ENCODE peak calls at places on chromosomes 2 and 18, in ten cellular contexts. X is NB4, Q is prostate gland, Y is adrenal gland, N is Peyer's patch, Z is sigmoid colon, D is GM12892, M is HCT116, J is H54, T is breast epithelium. O is an unnamed sample.

GRCh38 chr18:596288-596881 is 403 bp upstream of the CLUL1 start:
- DNase-seq in T (peak; percentile 22), X (peak; percentile 40), D (peak; percentile 21), M (peak; percentile 47), Q (peak; percentile 84), N (peak; percentile 73), J (peak; percentile 26), Z (no peak), Y (peak; percentile 8), O (peak; percentile 84)

GRCh38 chr2:20537423-20538307 is 90.8 kb downstream of the RHOB start:
- DNase-seq in J (no peak), Y (no peak), D (no peak), X (peak; percentile 51), T (no peak), M (no peak), N (no peak), Z (no peak), Q (no peak), O (no peak)

GRCh38 chr2:10977003-10977402 is 65.3 kb downstream of the KCNF1 start:
- DNase-seq in D (no peak), X (peak; percentile 95), M (no peak), J (no peak), N (no peak), Z (no peak), Y (no peak), T (no peak), Q (no peak), O (no peak)

GRCh38 chr2:85353876-85354285 is 447 bp downstream of the RETSAT start:
- DNase-seq in N (peak; percentile 85), X (peak; percentile 50), Q (peak; percentile 32), M (peak; percentile 12), Y (peak; percentile 82), T (peak; percentile 35), Z (peak; percentile 79), D (no peak), J (peak; percentile 51), O (peak; percentile 82)

GRCh38 chr2:112182581-112183034 is 44.4 kb downstream of the FBLN7 start:
- DNase-seq in N (no peak), T (no peak), D (no peak), M (no peak), Y (no peak), X (no peak), Z (no peak), J (no peak), Q (no peak), O (no peak)

GRCh38 chr2:38433607-38433975 is 56.5 kb upstream of the ATL2 start:
- DNase-seq in Z (no peak), T (no peak), D (no peak), X (no peak), M (peak; percentile 71), Y (no peak), J (no peak), Q (no peak), N (no peak), O (no peak)

GRCh38 chr2:24132543-24132942 is 9.3 kb downstream of the FAM228B start:
- DNase-seq in M (no peak), Z (no peak), Y (no peak), N (no peak), J (no peak), Q (no peak), T (no peak), D (no peak), X (no peak), O (no peak)

GRCh38 chr2:55162284-55163006 is 69.6 kb downstream of the CLHC1 start:
- DNase-seq in Z (no peak), X (no peak), D (no peak), N (no peak), Q (no peak), Y (no peak), T (no peak), M (no peak), J (no peak), O (no peak)

DNA sequence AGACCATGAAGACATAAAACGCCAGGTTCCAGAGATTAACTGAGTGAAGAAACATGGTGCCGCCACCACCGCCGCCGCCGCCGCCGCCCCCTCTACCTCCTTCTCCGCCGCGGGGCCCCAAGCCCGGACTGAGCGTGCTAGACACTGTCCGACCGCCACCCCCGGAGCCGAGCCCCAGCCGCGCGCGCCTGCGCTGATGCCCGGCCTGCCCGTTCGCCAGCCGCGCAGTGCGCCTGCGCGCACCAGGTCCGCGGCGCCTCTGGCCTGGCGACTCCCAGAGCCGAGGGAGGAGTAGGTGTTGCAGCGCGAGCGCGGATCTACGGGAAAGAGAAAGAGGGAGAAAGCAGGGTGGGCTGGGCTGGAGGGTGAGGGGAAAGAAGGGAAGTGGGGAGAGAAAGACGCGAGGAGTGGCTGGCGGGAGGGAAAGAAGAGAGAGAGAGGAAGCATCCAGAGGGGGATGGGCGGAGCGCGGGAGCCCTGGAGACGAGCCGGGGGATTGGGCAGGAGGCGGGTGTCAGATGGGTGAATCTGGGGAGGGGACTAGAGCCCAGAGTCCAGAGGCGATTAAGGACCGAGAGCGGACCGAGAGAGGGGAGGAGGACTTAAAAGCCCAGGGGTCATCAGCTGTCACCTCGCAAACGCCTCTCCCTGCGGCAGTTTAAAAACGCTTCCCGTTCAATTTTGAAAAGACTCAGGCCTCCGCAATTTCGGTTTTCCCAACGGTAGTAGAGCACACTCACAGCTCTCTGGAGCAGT is at the start of gene PGAP1:
- DNase-seq in X (peak; percentile 93), N (peak; percentile 92), Y (peak; percentile 91), Z (peak; percentile 93), M (peak; percentile 69), J (peak; percentile 90), T (peak; percentile 83), D (peak; percentile 81), Q (peak; percentile 87), O (peak; percentile 92)
- TF ChIP-seq POLR2A in X (peak; percentile 88), N (peak; percentile 81), Y (peak; percentile 49), Z (peak; percentile 47), M (peak; percentile 81), J (peak; percentile 77), T (peak; percentile 15), D (peak; percentile 80), Q (peak; percentile 87), O (peak; percentile 78)

DNA sequence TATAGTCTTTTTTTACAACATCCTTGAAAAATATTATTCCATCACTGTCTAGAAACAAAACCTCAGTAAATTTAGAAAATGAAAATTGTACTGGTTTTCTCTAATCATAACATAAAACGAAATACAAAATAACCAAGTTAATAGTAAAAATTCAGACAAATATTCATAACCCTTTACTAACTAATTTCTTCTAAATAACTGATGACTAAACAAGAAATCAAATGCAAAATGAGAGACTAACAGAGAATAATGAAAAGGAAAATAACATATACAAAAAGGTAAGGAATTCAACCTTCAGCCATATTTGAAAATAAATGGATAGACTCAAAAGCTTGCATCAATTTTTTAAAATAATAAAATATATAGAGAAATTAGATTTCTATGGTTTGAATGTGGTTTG is 18.6 kb upstream of the ETAA1 start:
- DNase-seq in X (no peak), Z (no peak), N (no peak), T (no peak), J (no peak), Y (no peak), D (no peak), M (no peak), Q (no peak), O (no peak)
- TF ChIP-seq POLR2A in X (no peak), Z (no peak), N (no peak), T (no peak), J (no peak), Y (no peak), D (no peak), M (no peak), Q (no peak), O (no peak)

GRCh38 chr18:45724591-45724990 is 610 bp downstream of the SLC14A1 start:
- DNase-seq in Z (no peak), Y (no peak), X (no peak), Q (no peak), T (no peak), M (no peak), N (no peak), D (no peak), J (no peak), O (no peak)

GRCh38 chr18:45727068-45727467 is 3.1 kb downstream of the SLC14A1 start:
- DNase-seq in D (no peak), Y (no peak), Q (no peak), M (no peak), X (no peak), N (no peak), J (no peak), T (no peak), Z (no peak), O (no peak)

GRCh38 chr18:45722899-45723298 is 1.1 kb upstream of the SLC14A1 start:
- DNase-seq in Z (peak; percentile 79), X (peak; percentile 76), Q (peak; percentile 81), J (peak; percentile 43), D (peak; percentile 44), T (peak; percentile 68), Y (peak; percentile 91), M (peak; percentile 57), N (peak; percentile 87), O (peak; percentile 79)

GRCh38 chr18:45726603-45727002 is 2.6 kb downstream of the SLC14A1 start:
- DNase-seq in J (no peak), T (no peak), Q (no peak), M (no peak), Z (no peak), D (no peak), N (no peak), Y (no peak), X (no peak), O (no peak)

GRCh38 chr18:45723921-45724320 is at the start of gene SLC14A1:
- DNase-seq in X (no peak), T (no peak), M (no peak), N (no peak), Y (no peak), Z (no peak), D (no peak), J (no peak), Q (peak; percentile 49), O (no peak)
- TF ChIP-seq POLR2A in X (no peak), T (no peak), M (no peak), N (no peak), Y (no peak), Z (no peak), D (no peak), J (no peak), Q (peak; percentile 25), O (no peak)

GRCh38 chr18:58580623-58581022 is 48.3 kb downstream of the ALPK2 start:
- DNase-seq in Q (no peak), N (no peak), T (no peak), Z (no peak), Y (no peak), M (no peak), J (no peak), D (no peak), X (no peak), O (no peak)

GRCh38 chr18:58578835-58579560 is 49.9 kb downstream of the ALPK2 start:
- DNase-seq in N (no peak), M (no peak), D (no peak), Q (no peak), Z (no peak), T (no peak), X (no peak), Y (no peak), J (no peak), O (no peak)

GRCh38 chr18:58579561-58580047 is 49.3 kb downstream of the ALPK2 start:
- DNase-seq in D (no peak), X (no peak), Q (no peak), T (no peak), Y (no peak), N (no peak), J (no peak), Z (no peak), M (no peak), O (no peak)

GRCh38 chr18:58580078-58580477 is 48.8 kb downstream of the ALPK2 start:
- DNase-seq in J (no peak), X (no peak), N (no peak), M (no peak), Y (no peak), Z (no peak), T (no peak), Q (no peak), D (no peak), O (no peak)

GRCh38 chr18:58581265-58581664 is 47.6 kb downstream of the ALPK2 start:
- DNase-seq in D (no peak), T (peak; percentile 56), N (no peak), J (no peak), M (peak; percentile 57), Y (no peak), Q (no peak), X (no peak), Z (no peak), O (no peak)
- TF ChIP-seq POLR2A in D (no peak), T (no peak), N (no peak), J (no peak), M (no peak), Y (no peak), Q (no peak), X (no peak), Z (no peak), O (no peak)